ENCODE peak calls at places on chromosomes 12 and 14, in seven cellular contexts. Z is mesenchymal stem cell, C is IMR-90, T is mesendoderm, X is H1, Y is neuronal stem cell, E is trophoblast cell. I is an unnamed sample.

GRCh38 chr12:93145086-93145485 is 216.0 kb upstream of the EEA1 start:
- DNase-seq in Z (no peak), C (peak; percentile 16), T (no peak), X (no peak), Y (no peak), E (peak; percentile 94), I (no peak)

GRCh38 chr14:39431416-39432178 is 636 bp downstream of the FBXO33 start:
- DNase-seq in C (peak; percentile 33), Y (peak; percentile 47), T (peak; percentile 65), E (peak; percentile 72), X (no peak), Z (peak; percentile 68), I (peak; percentile 54)

GRCh38 chr14:98957211-98958047 is 314.6 kb downstream of the BCL11B start:
- DNase-seq in C (no peak), E (peak; percentile 76), T (no peak), X (no peak), Z (no peak), Y (no peak), I (peak; percentile 12)

GRCh38 chr14:93045965-93046695 is 69.6 kb downstream of the ITPK1 start:
- DNase-seq in T (no peak), C (peak; percentile 86), Y (no peak), E (peak; percentile 16), X (no peak), Z (peak; percentile 86), I (no peak)

GRCh38 chr12:57927086-57927485 is 14.3 kb upstream of the ATP23 start:
- DNase-seq in E (no peak), Y (no peak), C (no peak), X (no peak), T (no peak), Z (no peak), I (no peak)

GRCh38 chr12:102182635-102183034 is 15.0 kb downstream of the PMCH start:
- DNase-seq in C (no peak), X (no peak), Y (no peak), E (no peak), T (no peak), Z (no peak), I (no peak)

GRCh38 chr12:89678225-89678624 is 30.4 kb downstream of the ATP2B1 start:
- DNase-seq in Y (no peak), Z (no peak), X (no peak), E (no peak), T (peak; percentile 19), C (no peak), I (no peak)

GRCh38 chr12:113305281-113305856 is 29.5 kb downstream of the SLC8B1 start:
- DNase-seq in Y (no peak), Z (no peak), C (no peak), X (no peak), E (no peak), T (no peak), I (no peak)

GRCh38 chr14:51462706-51463105 is 189.0 kb upstream of the FRMD6 start:
- DNase-seq in Y (no peak), C (no peak), E (no peak), T (no peak), Z (no peak), X (no peak), I (no peak)

GRCh38 chr12:125968413-125968812 is 903.2 kb downstream of the AACS start:
- DNase-seq in Y (no peak), E (no peak), Z (no peak), C (no peak), X (no peak), T (no peak), I (no peak)

GRCh38 chr14:59189822-59190368 is 1.4 kb downstream of the DAAM1 start:
- DNase-seq in Y (peak; percentile 85), X (peak; percentile 69), C (peak; percentile 91), Z (peak; percentile 93), E (peak; percentile 97), T (peak; percentile 97), I (peak; percentile 94)

GRCh38 chr12:15154108-15154507 is 67.1 kb downstream of the RERG start:
- DNase-seq in Y (no peak), Z (no peak), C (no peak), E (no peak), T (no peak), X (no peak), I (no peak)

GRCh38 chr12:15163001-15163400 is 58.2 kb downstream of the RERG start:
- DNase-seq in X (no peak), E (no peak), C (no peak), T (no peak), Y (no peak), Z (no peak), I (no peak)

GRCh38 chr12:15157200-15157599 is 64.0 kb downstream of the RERG start:
- DNase-seq in X (no peak), E (no peak), C (no peak), Y (no peak), Z (peak; percentile 75), T (no peak), I (no peak)

GRCh38 chr12:15155271-15155670 is 65.9 kb downstream of the RERG start:
- DNase-seq in E (no peak), C (no peak), Y (no peak), Z (no peak), T (no peak), X (no peak), I (no peak)

DNA sequence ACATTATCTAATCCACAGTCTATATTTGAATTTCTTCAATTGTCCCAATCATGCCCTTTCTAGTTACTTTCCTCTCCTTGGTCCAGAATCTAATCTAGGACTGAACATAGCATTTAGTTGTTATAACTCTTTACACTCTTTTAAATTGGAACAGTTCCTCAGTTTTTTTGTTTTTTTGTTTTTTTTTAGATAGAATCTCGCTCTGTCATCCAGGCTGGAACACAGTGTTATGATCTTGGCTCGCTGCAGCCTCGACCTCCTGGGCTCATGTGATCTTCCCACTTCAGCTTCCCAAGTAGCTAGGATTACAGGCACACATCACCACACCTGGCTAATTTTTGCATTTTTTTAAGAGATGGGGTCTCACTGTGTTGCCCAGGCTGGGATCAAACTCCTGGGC is 63.1 kb downstream of the RERG start:
- DNase-seq in Z (no peak), Y (no peak), X (no peak), T (no peak), E (no peak), C (no peak), I (no peak)
- H2AK5ac ChIP-seq in Z (no peak overlapping the region), Y (no peak overlapping the region), X (no peak overlapping the region), T (no peak overlapping the region), E (no peak overlapping the region), C (no peak overlapping the region), I (no peak overlapping the region)

GRCh38 chr12:49949866-49950265 is 671 bp upstream of the AQP2 start:
- DNase-seq in Y (no peak), C (no peak), E (no peak), X (no peak), T (no peak), Z (no peak), I (no peak)
- H2BK5ac ChIP-seq in Y (no peak overlapping the region), C (no peak overlapping the region), E (no peak overlapping the region), X (no peak overlapping the region), T (no peak overlapping the region), Z (no peak overlapping the region), I (no peak overlapping the region)

GRCh38 chr12:75708829-75709228 is 197.4 kb upstream of the KRR1 start:
- DNase-seq in Y (no peak), Z (no peak), T (no peak), E (no peak), X (no peak), C (no peak), I (no peak)

GRCh38 chr12:75709474-75709873 is 198.1 kb upstream of the KRR1 start:
- DNase-seq in T (no peak), Y (no peak), Z (no peak), E (no peak), X (no peak), C (no peak), I (no peak)

GRCh38 chr12:75712223-75712622 is 200.8 kb upstream of the KRR1 start:
- DNase-seq in E (no peak), C (no peak), Y (no peak), X (no peak), T (no peak), Z (no peak), I (no peak)

GRCh38 chr12:75711276-75711675 is 199.9 kb upstream of the KRR1 start:
- DNase-seq in E (no peak), C (no peak), T (no peak), X (no peak), Y (no peak), Z (no peak), I (no peak)

DNA sequence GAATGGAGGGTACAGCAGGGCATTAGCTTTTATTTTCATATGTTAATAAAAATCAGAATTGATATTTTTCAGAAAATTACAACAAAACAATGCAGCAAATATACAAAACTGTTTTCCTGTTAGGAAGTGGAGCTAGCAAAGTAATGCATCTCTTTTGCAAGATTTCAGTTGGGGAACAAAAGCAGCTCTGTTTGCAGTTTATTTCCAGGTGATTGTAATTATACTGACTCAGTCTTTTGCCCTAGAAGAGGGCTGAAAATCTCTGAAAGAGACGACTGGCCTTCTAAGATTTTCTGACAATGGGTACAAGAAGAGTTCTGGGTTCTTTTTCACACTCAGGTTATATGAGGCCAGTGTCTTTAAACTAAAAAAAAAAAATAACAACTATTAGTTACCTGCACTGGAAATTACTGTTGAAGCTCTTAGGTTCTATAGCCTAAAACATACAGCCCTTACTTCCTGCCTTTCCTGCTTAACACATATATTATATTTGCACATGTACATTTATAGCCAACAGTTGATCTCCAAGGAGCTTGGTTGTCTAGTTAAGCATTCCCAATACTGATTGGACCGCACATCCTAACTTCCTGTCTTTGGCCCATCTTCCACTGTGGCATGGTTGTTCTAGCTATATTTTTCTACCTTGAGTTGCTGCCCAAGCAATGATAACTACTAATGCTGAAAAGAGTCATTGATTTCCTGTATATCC is 199.1 kb upstream of the KRR1 start:
- DNase-seq in E (no peak), Y (no peak), T (no peak), Z (no peak), C (no peak), X (no peak), I (no peak)
- H2AK5ac ChIP-seq in E (no peak overlapping the region), Y (no peak overlapping the region), T (no peak overlapping the region), Z (no peak overlapping the region), C (peak overlapping the region; percentile 65), X (peak overlapping the region; percentile 57), I (no peak overlapping the region)

GRCh38 chr12:128754275-128754674 is 69.5 kb downstream of the SLC15A4 start:
- DNase-seq in E (no peak), X (no peak), C (no peak), T (no peak), Z (no peak), Y (no peak), I (no peak)

GRCh38 chr12:128747441-128747840 is 76.3 kb downstream of the SLC15A4 start:
- DNase-seq in Z (no peak), C (no peak), Y (no peak), E (no peak), T (no peak), X (no peak), I (no peak)

GRCh38 chr12:128753438-128753837 is 70.3 kb downstream of the SLC15A4 start:
- DNase-seq in T (peak; percentile 28), C (no peak), Y (no peak), Z (no peak), E (no peak), X (no peak), I (no peak)

GRCh38 chr12:128755565-128755964 is 68.2 kb downstream of the SLC15A4 start:
- DNase-seq in T (peak; percentile 12), Z (no peak), E (no peak), Y (no peak), C (no peak), X (no peak), I (no peak)

DNA sequence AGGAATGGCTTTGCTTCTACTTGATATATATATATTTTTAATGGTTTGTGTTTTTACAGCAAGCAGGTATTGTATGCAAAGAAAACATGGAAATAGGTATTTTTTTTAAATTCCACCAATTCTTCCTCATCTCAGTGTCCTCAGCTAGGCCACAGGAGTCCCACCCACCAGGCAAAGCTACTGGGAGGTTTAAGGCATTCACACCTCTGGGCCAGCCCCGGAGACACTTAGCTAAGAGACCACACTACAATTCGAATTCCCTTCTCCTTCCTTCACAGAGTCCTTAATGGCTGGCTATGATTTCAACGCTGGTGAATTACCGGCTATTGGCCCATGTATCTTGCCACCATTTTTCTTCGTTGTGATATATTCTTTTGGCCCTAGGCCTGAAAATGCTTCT is 71.4 kb downstream of the SLC15A4 start:
- DNase-seq in X (no peak), C (no peak), T (no peak), Z (no peak), E (no peak), Y (no peak), I (no peak)
- H2BK5ac ChIP-seq in X (no peak overlapping the region), C (no peak overlapping the region), T (no peak overlapping the region), Z (no peak overlapping the region), E (no peak overlapping the region), Y (no peak overlapping the region), I (no peak overlapping the region)